ENCODE peak calls at places on chromosomes 12 and 14, in five cellular contexts. X, C, O, P and J are unnamed samples.

GRCh38 chr14:22464422-22465142 is 124.4 kb downstream of the DAD1 start:
- DNase-seq in P (no peak), O (no peak), X (no peak), C (no peak), J (no peak)

GRCh38 chr14:78245238-78245637 is 75.1 kb downstream of the NRXN3 start:
- DNase-seq in O (no peak), X (no peak), C (no peak), P (no peak), J (no peak)

GRCh38 chr12:54549774-54550451 is 512 bp downstream of the PDE1B start:
- DNase-seq in X (no peak), O (no peak), P (no peak), C (peak; percentile 71), J (no peak)

GRCh38 chr12:131060011-131060703 is 106.5 kb downstream of the ADGRD1 start:
- DNase-seq in P (no peak), C (no peak), X (peak; percentile 16), O (no peak), J (no peak)

GRCh38 chr14:76908834-76909233 is 82.6 kb downstream of the LRRC74A start:
- DNase-seq in O (no peak), X (no peak), P (no peak), C (no peak), J (no peak)

GRCh38 chr12:53299101-53299453 is 418 bp upstream of the MYG1 start:
- DNase-seq in X (no peak), P (peak; percentile 39), O (no peak), C (peak; percentile 62), J (no peak)

GRCh38 chr12:109763201-109763841 is 49.7 kb downstream of the FAM222A start:
- DNase-seq in P (no peak), X (no peak), O (no peak), C (peak; percentile 84), J (no peak)

GRCh38 chr14:97217094-97217885 is 420.1 kb downstream of the VRK1 start:
- DNase-seq in P (no peak), O (no peak), C (no peak), X (no peak), J (no peak)

GRCh38 chr12:25249951-25250738 is 584 bp downstream of the KRAS start:
- DNase-seq in P (peak; percentile 62), X (peak; percentile 42), O (peak; percentile 62), C (no peak), J (peak; percentile 44)

GRCh38 chr14:76699901-76700590 is 61.2 kb upstream of the VASH1 start:
- DNase-seq in X (peak; percentile 64), C (no peak), O (no peak), P (no peak), J (no peak)

GRCh38 chr12:7092229-7092985 is at the start of gene C1R:
- DNase-seq in X (peak; percentile 89), P (peak; percentile 85), O (peak; percentile 71), C (peak; percentile 48), J (peak; percentile 84)

GRCh38 chr14:23319746-23320583 is 1.3 kb upstream of the PABPN1 start:
- DNase-seq in X (no peak), P (no peak), C (no peak), O (no peak), J (no peak)

GRCh38 chr12:102631274-102631673 is 150.9 kb upstream of the IGF1 start:
- DNase-seq in O (no peak), X (no peak), P (no peak), C (peak; percentile 12), J (no peak)

GRCh38 chr12:92863255-92863654 is 65.8 kb downstream of the EEA1 start:
- DNase-seq in C (no peak), O (no peak), P (no peak), X (no peak), J (no peak)

GRCh38 chr12:49518914-49519573 is 19.8 kb upstream of the KCNH3 start:
- DNase-seq in X (no peak), P (no peak), O (no peak), C (no peak), J (no peak)

GRCh38 chr12:51270847-51271518 is 768 bp upstream of the SMAGP start:
- DNase-seq in C (peak; percentile 90), X (no peak), O (no peak), P (no peak), J (no peak)

GRCh38 chr12:52975820-52976573 is 27.1 kb downstream of the KRT18 start:
- DNase-seq in C (peak; percentile 25), X (no peak), P (no peak), O (no peak), J (no peak)

GRCh38 chr12:131912526-131913274 is 16.4 kb upstream of the PUS1 start:
- DNase-seq in P (peak; percentile 98), C (peak; percentile 52), O (peak; percentile 91), X (peak; percentile 88), J (peak; percentile 74)

GRCh38 chr12:103725398-103725797 is 115.6 kb downstream of the NT5DC3 start:
- DNase-seq in C (no peak), P (no peak), X (no peak), O (no peak), J (no peak)

GRCh38 chr14:50000215-50001145 is 107.6 kb downstream of the ARF6 start:
- DNase-seq in C (peak; percentile 87), X (peak; percentile 74), O (peak; percentile 47), P (peak; percentile 78), J (peak; percentile 43)

GRCh38 chr14:98894600-98894999 is 377.4 kb downstream of the BCL11B start:
- DNase-seq in O (no peak), X (no peak), C (no peak), P (no peak), J (no peak)

GRCh38 chr14:100144996-100145646 is 14.3 kb downstream of the DEGS2 start:
- DNase-seq in X (no peak), P (no peak), C (no peak), O (no peak), J (no peak)

GRCh38 chr14:56057071-56057865 is 60.9 kb upstream of the PELI2 start:
- DNase-seq in X (no peak), O (no peak), P (no peak), C (no peak), J (no peak)

GRCh38 chr12:130619378-130619970 is 96.6 kb downstream of the RIMBP2 start:
- DNase-seq in X (no peak), P (no peak), O (no peak), C (no peak), J (no peak)

GRCh38 chr14:45253754-45254300 is 825 bp upstream of the MIS18BP1 start:
- DNase-seq in P (peak; percentile 48), O (peak; percentile 32), C (peak; percentile 63), X (peak; percentile 25), J (no peak)

GRCh38 chr12:49588761-49589516 is 16.5 kb downstream of the FAM186B start:
- DNase-seq in P (no peak), O (peak; percentile 58), C (peak; percentile 23), X (no peak), J (no peak)

GRCh38 chr12:63889236-63889635 is 44.7 kb downstream of the SRGAP1 start:
- DNase-seq in O (no peak), P (no peak), X (no peak), C (peak; percentile 12), J (no peak)

GRCh38 chr12:9253464-9253863 is 45.3 kb upstream of the PZP start:
- DNase-seq in O (no peak), X (no peak), C (no peak), P (no peak), J (no peak)

GRCh38 chr14:60092516-60092915 is 793 bp downstream of the PCNX4 start:
- DNase-seq in X (no peak), P (no peak), C (no peak), O (no peak), J (no peak)

GRCh38 chr14:77140343-77140936 is 1.2 kb downstream of the ZDHHC22 start:
- DNase-seq in O (no peak), P (no peak), C (no peak), X (no peak), J (no peak)

GRCh38 chr12:84910549-84911241 is 1.9 kb downstream of the SLC6A15 start:
- DNase-seq in C (peak; percentile 75), X (no peak), P (no peak), O (no peak), J (peak; percentile 21)

GRCh38 chr12:84911331-84912190 is 1.0 kb downstream of the SLC6A15 start:
- DNase-seq in X (peak; percentile 35), P (no peak), O (no peak), C (peak; percentile 87), J (peak; percentile 62)

GRCh38 chr12:84912191-84913142 is at the start of gene SLC6A15:
- DNase-seq in P (no peak), O (no peak), C (peak; percentile 88), X (peak; percentile 45), J (peak; percentile 38)

GRCh38 chr12:84913151-84913550 is 552 bp upstream of the SLC6A15 start:
- DNase-seq in C (peak; percentile 45), O (no peak), X (no peak), P (no peak), J (no peak)
- H3K27ac ChIP-seq in C (peak overlapping the region; percentile 85), O (no peak overlapping the region), X (no peak overlapping the region), P (no peak overlapping the region), J (no peak overlapping the region)

GRCh38 chr14:101721951-101722661 is 39.4 kb upstream of the PPP2R5C start:
- DNase-seq in P (peak; percentile 65), O (no peak), C (peak; percentile 85), X (no peak), J (no peak)
- H3K4me3 ChIP-seq in P (no peak overlapping the region), O (peak overlapping the region; percentile 17), C (no peak overlapping the region), X (no peak overlapping the region), J (no peak overlapping the region)

GRCh38 chr14:31080489-31080888 is 54.3 kb upstream of the STRN3 start:
- DNase-seq in O (no peak), X (no peak), C (no peak), P (no peak), J (no peak)

GRCh38 chr14:31080060-31080459 is 53.9 kb upstream of the STRN3 start:
- DNase-seq in P (no peak), C (no peak), O (no peak), X (no peak), J (no peak)

GRCh38 chr14:31083781-31084180 is 57.6 kb upstream of the STRN3 start:
- DNase-seq in X (no peak), C (no peak), P (no peak), O (no peak), J (no peak)

GRCh38 chr14:31085027-31085426 is 58.8 kb upstream of the STRN3 start:
- DNase-seq in P (no peak), C (no peak), X (no peak), O (no peak), J (no peak)

DNA sequence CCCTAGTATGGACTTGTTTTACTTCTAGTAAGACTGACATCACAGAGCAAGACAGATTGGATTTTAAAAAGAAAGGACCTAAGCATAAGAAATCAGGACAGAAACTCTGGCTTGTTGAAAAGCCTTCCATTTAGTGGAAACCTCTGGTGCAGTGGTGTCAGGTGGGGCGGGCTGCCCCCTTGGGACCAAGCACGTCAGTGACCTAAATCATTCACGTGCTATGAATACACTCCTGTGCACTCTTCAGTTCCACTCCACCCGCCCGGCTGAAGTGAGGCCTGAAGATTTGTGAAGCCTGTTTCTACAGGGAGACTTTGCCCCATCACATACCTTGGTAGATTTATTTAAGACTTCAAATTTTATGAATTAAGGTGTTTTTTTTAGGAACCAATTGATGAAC is 58.2 kb upstream of the STRN3 start:
- DNase-seq in X (no peak), C (no peak), P (no peak), O (no peak), J (no peak)
- TF ChIP-seq CTCF in X (no peak), C (no peak), P (no peak), O (no peak), J (no peak)

DNA sequence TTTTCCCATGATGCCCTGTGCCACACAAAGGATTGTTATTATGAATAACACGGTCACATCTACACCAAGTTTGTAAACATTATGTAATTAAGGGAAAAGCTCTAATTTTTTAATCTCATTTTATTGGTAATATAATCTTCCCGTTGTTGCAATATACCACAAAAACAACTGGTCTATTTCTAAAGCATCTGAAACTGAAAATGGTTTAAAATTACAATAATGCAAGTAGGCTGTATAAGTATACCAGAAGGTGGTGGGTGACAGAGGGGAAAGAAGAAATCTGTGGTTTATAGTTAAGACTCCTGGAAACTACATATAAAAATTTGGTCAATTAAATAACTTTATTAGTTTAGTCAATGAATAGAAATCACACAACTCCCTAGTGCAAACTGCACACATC is 5.2 kb downstream of the DDHD1 start:
- DNase-seq in P (no peak), O (no peak), X (no peak), C (no peak), J (no peak)
- H3K27ac ChIP-seq in P (no peak overlapping the region), O (no peak overlapping the region), X (no peak overlapping the region), C (no peak overlapping the region), J (no peak overlapping the region)